ENCODE peak calls at places on chromosomes 3 and 15, in ten cellular contexts. K, V, T, F, R, N, X, H, A and O are unnamed samples.

GRCh38 chr3:53970656-53971055 is 79.0 kb upstream of the SELENOK start:
- DNase-seq in K (peak; percentile 20), V (no peak), T (no peak), F (no peak), R (no peak), N (no peak), X (no peak), H (no peak), A (no peak), O (no peak)

GRCh38 chr3:13556214-13556613 is 7.3 kb downstream of the FBLN2 start:
- DNase-seq in K (no peak), V (no peak), T (no peak), F (no peak), R (no peak), N (no peak), X (no peak), H (no peak), A (no peak), O (no peak)

GRCh38 chr3:197224034-197224444 is 74.4 kb downstream of the DLG1 start:
- DNase-seq in K (no peak), V (peak; percentile 58), T (peak; percentile 16), F (no peak), R (peak; percentile 80), N (peak; percentile 32), X (no peak), H (no peak), A (no peak), O (no peak)

GRCh38 chr3:185316740-185317407 is 46.1 kb upstream of the MAP3K13 start:
- DNase-seq in K (no peak), V (peak; percentile 91), T (no peak), F (no peak), R (no peak), N (no peak), X (no peak), H (no peak), A (no peak), O (no peak)

GRCh38 chr15:101063212-101063611 is 144.1 kb downstream of the LRRK1 start:
- DNase-seq in K (no peak), V (no peak), T (no peak), F (peak; percentile 49), R (no peak), N (no peak), X (no peak), H (no peak), A (no peak), O (no peak)

GRCh38 chr15:88208305-88208704 is 48.2 kb downstream of the NTRK3 start:
- DNase-seq in K (no peak), V (no peak), T (no peak), F (no peak), R (peak; percentile 24), N (no peak), X (no peak), H (no peak), A (no peak), O (no peak)

GRCh38 chr3:64187065-64187959 is 38.0 kb downstream of the PRICKLE2 start:
- DNase-seq in K (no peak), V (peak; percentile 99), T (no peak), F (peak; percentile 84), R (no peak), N (no peak), X (no peak), H (no peak), A (peak; percentile 94), O (peak; percentile 43)

GRCh38 chr15:68302729-68303128 is 25.2 kb downstream of the FEM1B start:
- DNase-seq in K (no peak), V (no peak), T (no peak), F (no peak), R (no peak), N (no peak), X (no peak), H (no peak), A (no peak), O (no peak)

GRCh38 chr3:24981924-24982323 is 446.1 kb upstream of the RARB start:
- DNase-seq in K (no peak), V (no peak), T (no peak), F (no peak), R (no peak), N (no peak), X (no peak), H (no peak), A (no peak), O (no peak)